ENCODE peak calls at places on chromosomes 2 and 18, in eight cellular contexts. I, J, Q, M, O, B, W and Y are unnamed samples.

GRCh38 chr2:186365406-186365805 is 120.7 kb upstream of the ZC3H15 start:
- DNase-seq in J (no peak), W (no peak), B (no peak), Q (no peak), O (no peak), M (no peak), I (no peak), Y (no peak)

GRCh38 chr18:70380915-70381896 is 92.4 kb downstream of the SOCS6 start:
- DNase-seq in I (no peak), Q (no peak), J (no peak), M (no peak), W (peak; percentile 31), B (no peak), O (peak; percentile 86), Y (no peak)

GRCh38 chr18:78125497-78125896 is 854.1 kb upstream of the SALL3 start:
- DNase-seq in J (no peak), I (no peak), M (no peak), Q (no peak), W (no peak), B (no peak), O (no peak), Y (no peak)

GRCh38 chr2:76387294-76387693 is 676.6 kb upstream of the GCFC2 start:
- DNase-seq in Q (no peak), J (no peak), W (no peak), B (no peak), O (no peak), M (no peak), I (no peak), Y (no peak)

GRCh38 chr2:52518673-52519072 is 1248.9 kb upstream of the CHAC2 start:
- DNase-seq in W (no peak), O (no peak), B (no peak), I (no peak), Q (no peak), J (no peak), M (no peak), Y (no peak)

GRCh38 chr18:5546660-5547059 is 2.9 kb upstream of the EPB41L3 start:
- DNase-seq in Q (peak; percentile 23), W (no peak), I (no peak), O (no peak), M (no peak), J (no peak), B (no peak), Y (no peak)

GRCh38 chr2:58732999-58733398 is 491.9 kb upstream of the FANCL start:
- DNase-seq in I (no peak), Q (no peak), W (no peak), M (no peak), O (no peak), J (no peak), B (no peak), Y (no peak)

GRCh38 chr18:1541478-1541877 is 636.8 kb downstream of the ADCYAP1 start:
- DNase-seq in W (no peak), M (no peak), Q (no peak), O (no peak), I (no peak), B (no peak), J (no peak), Y (no peak)

GRCh38 chr2:113126845-113127645 is at the start of gene IL1RN:
- DNase-seq in M (no peak), O (no peak), W (no peak), B (peak; percentile 80), J (no peak), I (no peak), Q (no peak), Y (no peak)

GRCh38 chr2:48309900-48310299 is 220.1 kb upstream of the STON1 start:
- DNase-seq in M (no peak), O (no peak), Q (no peak), B (no peak), I (no peak), J (no peak), W (no peak), Y (no peak)

GRCh38 chr18:62485684-62486083 is 37.1 kb upstream of the ZCCHC2 start:
- DNase-seq in B (no peak), Q (peak; percentile 18), I (no peak), W (no peak), J (no peak), O (no peak), M (peak; percentile 86), Y (no peak)

GRCh38 chr2:239120664-239121063 is 272.8 kb downstream of the TWIST2 start:
- DNase-seq in Q (no peak), M (no peak), B (peak; percentile 17), J (no peak), I (no peak), O (no peak), W (no peak), Y (no peak)

GRCh38 chr2:170715932-170716777 is 1.0 kb downstream of the SP5 start:
- DNase-seq in Q (no peak), W (no peak), M (no peak), I (no peak), O (peak; percentile 13), B (peak; percentile 85), J (peak; percentile 80), Y (peak; percentile 73)
- H3K4me3 ChIP-seq in Q (no peak overlapping the region), W (no peak overlapping the region), M (peak overlapping the region; percentile 59), I (no peak overlapping the region), O (no peak overlapping the region), B (peak overlapping the region; percentile 57), J (peak overlapping the region; percentile 71), Y (peak overlapping the region; percentile 55)

DNA sequence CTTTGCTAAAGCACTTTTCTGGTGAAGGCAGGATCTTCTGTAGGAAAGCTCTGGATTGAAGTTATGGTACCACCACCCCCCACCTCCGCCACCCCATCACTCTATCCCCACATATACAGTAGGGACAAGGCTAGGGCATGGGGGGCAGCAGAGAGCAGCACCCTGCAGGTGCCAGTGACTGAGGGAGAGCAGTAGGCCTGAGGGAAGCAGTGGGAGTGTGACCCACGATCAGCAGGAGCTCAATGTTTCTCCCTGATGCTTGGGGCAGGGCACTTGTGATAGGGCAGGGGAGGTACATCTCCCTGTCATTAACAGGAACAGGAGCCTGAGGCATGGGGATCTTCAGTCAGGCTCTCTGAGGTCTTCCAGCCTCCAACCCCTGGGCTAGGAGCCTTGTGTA is 121.6 kb downstream of the ZFP36L2 start:
- DNase-seq in O (no peak), M (no peak), W (no peak), Q (no peak), B (no peak), I (no peak), J (no peak), Y (no peak)
- H3K27ac ChIP-seq in O (peak overlapping the region; percentile 84), M (no peak overlapping the region), W (no peak overlapping the region), Q (no peak overlapping the region), B (peak overlapping the region; percentile 91), I (no peak overlapping the region), J (no peak overlapping the region), Y (peak overlapping the region; percentile 90)

GRCh38 chr2:235665656-235666239 is 171.9 kb downstream of the AGAP1 start:
- DNase-seq in O (no peak), J (no peak), Q (no peak), M (no peak), B (no peak), W (peak; percentile 65), I (no peak), Y (no peak)
- H3K4me3 ChIP-seq in O (no peak overlapping the region), J (peak overlapping the region; percentile 51), Q (peak overlapping the region; percentile 42), M (peak overlapping the region; percentile 46), B (peak overlapping the region; percentile 7), W (peak overlapping the region; percentile 52), I (no peak overlapping the region), Y (peak overlapping the region; percentile 12)

DNA sequence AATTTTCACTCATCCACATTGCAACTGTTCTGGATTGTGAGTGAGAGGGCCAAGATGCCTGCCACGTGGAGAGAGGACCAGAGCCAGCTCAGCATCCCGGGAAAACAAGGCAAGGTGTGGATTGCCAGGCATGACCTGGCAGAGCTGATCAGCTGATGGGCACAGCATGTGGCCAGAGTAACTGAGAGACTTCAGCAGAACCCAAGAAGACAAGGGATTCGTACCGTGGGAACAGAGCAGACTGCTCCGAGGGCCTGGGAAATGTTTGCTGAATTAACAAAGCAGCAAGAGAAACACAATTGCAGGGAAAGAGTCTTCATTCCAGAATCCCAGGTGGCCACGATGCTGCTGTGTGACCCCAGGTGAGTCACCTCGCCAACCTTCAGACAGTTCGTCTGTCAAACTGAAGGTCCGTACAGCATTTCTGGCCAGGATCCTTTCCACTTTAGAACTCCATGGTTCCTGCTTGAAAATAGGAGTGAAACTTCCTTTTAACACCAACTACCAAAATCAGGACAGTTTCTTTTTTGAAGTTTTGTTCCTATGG is 26.3 kb upstream of the POMC start:
- DNase-seq in I (no peak), W (no peak), J (no peak), M (no peak), Q (no peak), O (no peak), B (no peak), Y (peak; percentile 35)
- H3K27ac ChIP-seq in I (no peak overlapping the region), W (no peak overlapping the region), J (no peak overlapping the region), M (no peak overlapping the region), Q (no peak overlapping the region), O (no peak overlapping the region), B (no peak overlapping the region), Y (no peak overlapping the region)

GRCh38 chr2:163665817-163666216 is 70.0 kb downstream of the FIGN start:
- DNase-seq in O (no peak), Q (no peak), M (no peak), J (no peak), I (no peak), W (no peak), B (no peak), Y (no peak)
- H3K4me3 ChIP-seq in O (no peak overlapping the region), Q (no peak overlapping the region), M (no peak overlapping the region), J (no peak overlapping the region), I (no peak overlapping the region), W (no peak overlapping the region), B (no peak overlapping the region), Y (no peak overlapping the region)

GRCh38 chr2:139721454-139721995 is 941.3 kb upstream of the NXPH2 start:
- DNase-seq in O (no peak), W (no peak), Q (no peak), I (no peak), M (no peak), B (no peak), J (no peak), Y (no peak)
- H3K27ac ChIP-seq in O (no peak overlapping the region), W (no peak overlapping the region), Q (no peak overlapping the region), I (no peak overlapping the region), M (no peak overlapping the region), B (no peak overlapping the region), J (no peak overlapping the region), Y (no peak overlapping the region)

GRCh38 chr2:9754532-9754887 is 88.8 kb upstream of the TAF1B start:
- DNase-seq in Q (no peak), I (no peak), B (no peak), J (no peak), M (no peak), O (no peak), W (no peak), Y (no peak)
- H3K4me3 ChIP-seq in Q (no peak overlapping the region), I (peak overlapping the region; percentile 42), B (no peak overlapping the region), J (no peak overlapping the region), M (peak overlapping the region; percentile 56), O (no peak overlapping the region), W (no peak overlapping the region), Y (no peak overlapping the region)